ENCODE peak calls at places on chromosome 19, in four cellular contexts. Y is vagina, Q is upper lobe of right lung, L is IMR-90. V is an unnamed sample. For H3K4me1, the result is how much of the 10 kb centered on the place peaks cover.

GRCh38 chr19:13132471-13133166 is 14.6 kb downstream of the NACC1 start:
- DNase-seq in L (peak), Q (no peak), Y (no peak), V (no peak)

GRCh38 chr19:12648088-12648487 is 18.5 kb downstream of the MAN2B1 start:
- DNase-seq in L (no peak), Y (no peak), Q (no peak), V (no peak)

GRCh38 chr19:52689804-52690394 is 44.9 kb downstream of the ZNF611 start:
- DNase-seq in Q (peak), L (no peak), Y (peak), V (no peak)

GRCh38 chr19:52343548-52343947 is 7.5 kb downstream of the ZNF610 start:
- DNase-seq in Q (no peak), L (peak), Y (no peak), V (peak)

GRCh38 chr19:10812902-10813404 is 23.1 kb downstream of the TMED1 start:
- DNase-seq in Y (no peak), Q (no peak), L (peak), V (no peak)

GRCh38 chr19:54325194-54325621 is 12.2 kb upstream of the LILRA5 start:
- DNase-seq in L (peak), Q (peak), Y (no peak), V (peak)

GRCh38 chr19:43778651-43779050 is 2.1 kb downstream of the KCNN4 start:
- DNase-seq in Y (no peak), Q (no peak), L (no peak), V (no peak)

GRCh38 chr19:49758292-49758691 is 4.8 kb downstream of the TSKS start:
- DNase-seq in Y (no peak), Q (no peak), L (peak), V (no peak)

GRCh38 chr19:46081928-46082727 is 41.3 kb upstream of the IGFL4 start:
- DNase-seq in L (peak), Y (no peak), Q (no peak), V (peak)

GRCh38 chr19:45591004-45591637 is 6.5 kb upstream of the OPA3 start:
- DNase-seq in Y (no peak), Q (peak), L (peak), V (peak)

GRCh38 chr19:33022472-33023116 is 42.1 kb downstream of the RHPN2 start:
- DNase-seq in Q (no peak), Y (no peak), L (no peak), V (peak)

GRCh38 chr19:51407631-51408131 is 9.8 kb downstream of the SIGLEC10 start:
- DNase-seq in L (peak), Q (no peak), Y (no peak), V (no peak)

GRCh38 chr19:10603084-10603872 is 16.2 kb upstream of the AP1M2 start:
- DNase-seq in Q (peak), Y (no peak), L (no peak), V (no peak)

GRCh38 chr19:51185069-51185867 is 39.6 kb upstream of the CD33 start:
- DNase-seq in L (no peak), Y (peak), Q (no peak), V (no peak)

GRCh38 chr19:36401475-36401874 is 17.0 kb downstream of the ZFP82 start:
- DNase-seq in Q (no peak), L (no peak), Y (no peak), V (no peak)

GRCh38 chr19:28508666-28509065 is 704.3 kb downstream of the UQCRFS1 start:
- DNase-seq in L (no peak), Y (peak), Q (no peak), V (no peak)

GRCh38 chr19:12064266-12065099 is at the start of gene ZNF844:
- DNase-seq in L (peak), Q (peak), Y (peak), V (peak)

GRCh38 chr19:7188682-7189629 is 105.3 kb downstream of the INSR start:
- DNase-seq in L (no peak), Q (no peak), Y (no peak), V (no peak)

GRCh38 chr19:57280913-57281425 is 684 bp downstream of the ZNF460 start:
- DNase-seq in Q (no peak), Y (no peak), L (no peak), V (no peak)

GRCh38 chr19:17327654-17328516 is 6.8 kb downstream of the ANO8 start:
- DNase-seq in L (no peak), Y (no peak), Q (peak), V (no peak)

GRCh38 chr19:7494416-7495098 is 5.7 kb upstream of the PEX11G start:
- DNase-seq in Y (no peak), Q (no peak), L (no peak), V (no peak)

GRCh38 chr19:29872224-29872731 is 60.5 kb downstream of the CCNE1 start:
- DNase-seq in Y (no peak), Q (peak), L (no peak), V (no peak)

GRCh38 chr19:29683009-29683408 is 17.7 kb downstream of the PLEKHF1 start:
- DNase-seq in Q (no peak), Y (peak), L (no peak), V (no peak)

GRCh38 chr19:28424662-28425430 is 788.1 kb downstream of the UQCRFS1 start:
- DNase-seq in Q (no peak), Y (no peak), L (no peak), V (no peak)

GRCh38 chr19:51680474-51680873 is 12.7 kb upstream of the SPACA6 start:
- DNase-seq in Q (no peak), L (no peak), Y (no peak), V (no peak)

GRCh38 chr19:47035127-47035494 is 13.3 kb downstream of the TMEM160 start:
- DNase-seq in Q (no peak), Y (no peak), L (no peak), V (no peak)

GRCh38 chr19:18046066-18046718 is 38.2 kb downstream of the ARRDC2 start:
- DNase-seq in Q (no peak), Y (no peak), L (peak), V (no peak)

GRCh38 chr19:8618751-8619150 is 8.2 kb upstream of the ADAMTS10 start:
- DNase-seq in Y (no peak), Q (no peak), L (no peak), V (no peak)

GRCh38 chr19:33438987-33439781 is 65.7 kb downstream of the CEBPG start:
- DNase-seq in Y (no peak), Q (peak), L (no peak), V (no peak)

GRCh38 chr19:54162241-54162805 is 2.8 kb upstream of the LENG1 start:
- DNase-seq in Y (no peak), Q (peak), L (peak), V (no peak)

GRCh38 chr19:10751109-10751972 is 33.5 kb downstream of the DNM2 start:
- DNase-seq in Q (peak), L (no peak), Y (no peak), V (no peak)

GRCh38 chr19:55336101-55336500 is 3.6 kb upstream of the KMT5C start:
- DNase-seq in Q (no peak), Y (no peak), L (no peak), V (no peak)

GRCh38 chr19:39351537-39352037 is 9.4 kb downstream of the SAMD4B start:
- DNase-seq in Q (no peak), Y (no peak), L (peak), V (no peak)

GRCh38 chr19:39347332-39348227 is 5.4 kb downstream of the SAMD4B start:
- DNase-seq in Y (no peak), Q (no peak), L (peak), V (no peak)

GRCh38 chr19:39352549-39353285 is 10.5 kb downstream of the SAMD4B start:
- DNase-seq in L (no peak), Y (no peak), Q (no peak), V (no peak)

GRCh38 chr19:39349326-39349725 is 7.1 kb downstream of the SAMD4B start:
- DNase-seq in Q (no peak), L (no peak), Y (no peak), V (no peak)

DNA sequence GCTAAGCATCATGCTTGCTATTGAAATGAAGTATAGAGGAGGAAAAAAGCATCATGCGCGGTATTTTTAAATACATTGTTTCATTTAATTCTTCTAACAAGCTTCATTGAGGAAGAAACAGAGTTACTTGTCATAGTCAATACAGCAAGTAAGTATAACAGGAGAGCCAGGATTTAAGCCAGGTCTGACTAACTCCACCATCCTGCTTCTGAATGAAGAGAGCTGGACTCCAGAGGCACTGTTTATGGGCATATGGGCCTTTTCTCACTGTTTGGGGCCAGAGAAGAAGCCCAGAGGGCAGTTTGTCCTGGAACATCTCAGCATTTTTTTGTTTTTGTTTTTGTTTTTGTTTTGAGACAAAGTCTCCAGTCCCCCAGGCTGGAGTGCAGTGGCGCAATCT is 7.9 kb downstream of the SAMD4B start:
- DNase-seq in L (no peak), Y (no peak), Q (no peak), V (no peak)
- H3K4me1 ChIP-seq in L (under half), Y (half or more), Q (under half), V (under half)

GRCh38 chr19:2575734-2576481 is 100.0 kb downstream of the GADD45B start:
- DNase-seq in L (peak), Y (peak), Q (peak), V (no peak)

GRCh38 chr19:2579678-2580280 is 103.9 kb downstream of the GADD45B start:
- DNase-seq in L (no peak), Q (peak), Y (no peak), V (no peak)

GRCh38 chr19:2578911-2579677 is 103.2 kb downstream of the GADD45B start:
- DNase-seq in L (peak), Q (peak), Y (peak), V (peak)

GRCh38 chr19:2577722-2578335 is 101.9 kb downstream of the GADD45B start:
- DNase-seq in L (no peak), Q (peak), Y (no peak), V (no peak)

GRCh38 chr19:2578391-2578826 is 102.5 kb downstream of the GADD45B start:
- DNase-seq in Q (peak), L (peak), Y (peak), V (no peak)
- H3K4me3 ChIP-seq in Q (peak), L (peak), Y (peak), V (peak)

GRCh38 chr19:19492026-19492610 is 23.2 kb downstream of the TSSK6 start:
- DNase-seq in Y (no peak), L (no peak), Q (no peak), V (no peak)

GRCh38 chr19:19488875-19489690 is 26.3 kb downstream of the TSSK6 start:
- DNase-seq in L (peak), Y (no peak), Q (peak), V (peak)

GRCh38 chr19:19491321-19492025 is 23.9 kb downstream of the TSSK6 start:
- DNase-seq in L (no peak), Q (no peak), Y (no peak), V (no peak)

GRCh38 chr19:19489804-19490204 is 25.5 kb downstream of the TSSK6 start:
- DNase-seq in Y (no peak), L (no peak), Q (no peak), V (no peak)

GRCh38 chr19:19490247-19490968 is 24.9 kb downstream of the TSSK6 start:
- DNase-seq in L (peak), Q (peak), Y (no peak), V (peak)
- H3K4me1 ChIP-seq in L (under half), Q (under half), Y (half or more), V (under half)

DNA sequence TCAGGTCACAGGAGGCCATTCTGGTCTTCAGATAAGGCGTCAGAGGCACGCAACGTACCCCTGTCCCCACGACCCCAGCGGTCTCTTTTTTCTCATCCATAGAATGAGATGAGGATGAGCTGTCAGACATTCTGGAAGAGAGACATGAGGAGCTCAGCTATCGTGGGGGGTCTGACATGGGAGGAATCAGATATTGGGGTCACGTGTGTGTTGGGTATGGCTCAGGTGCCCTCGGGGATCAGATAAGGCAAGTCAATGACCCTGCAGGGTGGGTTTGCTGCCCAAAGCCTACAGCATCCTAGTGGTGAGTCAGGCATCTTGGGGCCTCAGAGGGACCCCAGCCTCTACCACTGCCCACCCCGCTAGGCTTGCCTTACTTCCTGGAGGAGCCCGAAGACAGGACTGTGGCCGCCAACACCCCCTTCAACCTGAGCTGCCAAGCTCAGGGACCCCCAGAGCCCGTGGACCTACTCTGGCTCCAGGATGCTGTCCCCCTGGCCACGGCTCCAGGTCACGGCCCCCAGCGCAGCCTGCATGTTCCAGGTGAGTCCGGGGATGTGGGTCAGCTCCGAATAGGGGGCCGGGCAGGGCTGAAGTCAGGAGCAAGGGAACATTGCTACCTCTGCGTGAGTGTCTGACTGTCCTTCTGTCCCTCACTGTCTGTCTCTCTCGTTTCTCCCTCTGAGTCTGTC is 2.6 kb downstream of the AXL start:
- DNase-seq in Q (no peak), L (no peak), Y (no peak), V (no peak)
- H3K4me3 ChIP-seq in Q (peak), L (no peak), Y (no peak), V (no peak)

GRCh38 chr19:41936961-41937360 is 8.7 kb upstream of the ERFL start:
- DNase-seq in L (no peak), Q (no peak), Y (no peak), V (no peak)
- H3K4me1 ChIP-seq in L (under half), Q (under half), Y (under half), V (under half)

DNA sequence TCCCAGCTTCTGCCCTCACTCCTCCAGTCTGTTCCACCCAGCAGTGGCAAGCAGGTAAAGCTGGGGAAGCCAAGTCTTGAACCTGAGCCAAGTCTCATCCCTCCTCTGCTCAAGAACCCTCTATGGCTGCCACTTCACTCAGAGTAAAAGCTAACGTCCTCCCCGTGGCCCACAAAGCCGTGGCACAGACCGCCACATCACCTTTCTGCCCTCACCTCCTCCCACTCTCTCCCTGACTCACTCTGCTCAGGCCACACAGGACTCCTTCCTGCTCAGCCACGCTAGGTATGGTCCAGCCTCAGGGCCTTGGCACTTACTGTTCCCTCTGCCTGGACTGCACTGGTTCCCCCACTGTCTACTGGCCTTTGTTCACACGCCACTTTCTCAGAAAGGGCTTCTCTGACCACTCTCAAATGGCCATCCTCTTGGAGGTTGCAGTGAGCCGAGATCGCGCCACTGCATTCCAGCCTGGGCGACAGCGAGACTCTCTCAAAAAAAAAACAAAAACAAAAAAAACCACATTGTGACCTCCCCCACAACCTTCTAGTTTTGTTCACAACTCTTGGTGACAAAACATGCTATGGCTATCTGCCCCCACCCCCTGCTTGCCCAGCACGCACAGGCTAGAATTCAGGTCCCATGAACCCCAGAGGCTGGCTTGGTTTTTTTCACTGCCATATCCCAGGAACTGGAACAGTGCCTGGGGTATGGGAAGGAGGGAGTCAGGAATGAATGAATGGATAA is 15.8 kb downstream of the NDUFB7 start:
- DNase-seq in Q (no peak), L (peak), Y (no peak), V (no peak)
- H3K4me3 ChIP-seq in Q (peak), L (no peak), Y (peak), V (no peak)

GRCh38 chr19:616276-616675 is 17.1 kb downstream of the POLRMT start:
- DNase-seq in Q (no peak), L (no peak), Y (no peak), V (no peak)
- H3K4me1 ChIP-seq in Q (under half), L (under half), Y (under half), V (under half)

GRCh38 chr19:2424686-2425621 is 2.4 kb downstream of the TIMM13 start:
- DNase-seq in Y (no peak), L (peak), Q (peak), V (no peak)
- H3K4me3 ChIP-seq in Y (peak), L (peak), Q (no peak), V (no peak)

GRCh38 chr19:4354897-4355296 is 11.5 kb downstream of the MPND start:
- DNase-seq in Q (no peak), Y (no peak), L (no peak), V (no peak)
- H3K4me1 ChIP-seq in Q (under half), Y (under half), L (under half), V (under half)

GRCh38 chr19:3818918-3819317 is 32.7 kb upstream of the MATK start:
- DNase-seq in L (no peak), Q (no peak), Y (no peak), V (no peak)
- H3K4me3 ChIP-seq in L (no peak), Q (no peak), Y (no peak), V (no peak)